ENCODE peak calls at places on chromosomes 2 and 18, in six cellular contexts. Z, I, F, B, H and E are unnamed samples.

GRCh38 chr2:23599691-23600090 is 214.7 kb downstream of the KLHL29 start:
- DNase-seq in Z (no peak), I (no peak), F (no peak), B (no peak), H (no peak), E (no peak)

GRCh38 chr2:202870431-202871160 is 970 bp downstream of the ICA1L start:
- DNase-seq in Z (peak; percentile 92), I (peak; percentile 90), F (peak; percentile 36), B (peak; percentile 70), H (peak; percentile 83), E (peak; percentile 66)

GRCh38 chr2:178044836-178045235 is 27.7 kb downstream of the PDE11A start:
- DNase-seq in Z (no peak), I (no peak), F (no peak), B (no peak), H (no peak), E (no peak)

GRCh38 chr2:223560704-223561435 is 41.3 kb downstream of the SCG2 start:
- DNase-seq in Z (no peak), I (peak; percentile 52), F (peak; percentile 49), B (peak; percentile 70), H (no peak), E (no peak)

GRCh38 chr2:178484245-178485041 is 4.2 kb downstream of the PLEKHA3 start:
- DNase-seq in Z (no peak), I (no peak), F (peak; percentile 30), B (peak; percentile 15), H (no peak), E (no peak)

GRCh38 chr18:13261658-13262357 is 43.2 kb downstream of the LDLRAD4 start:
- DNase-seq in Z (peak; percentile 57), I (no peak), F (no peak), B (no peak), H (no peak), E (no peak)

GRCh38 chr18:50748243-50749229 is 71.3 kb downstream of the MRO start:
- DNase-seq in Z (peak; percentile 73), I (peak; percentile 89), F (no peak), B (no peak), H (peak; percentile 49), E (peak; percentile 29)

GRCh38 chr2:40824269-40824668 is 372.4 kb upstream of the SLC8A1 start:
- DNase-seq in Z (no peak), I (no peak), F (no peak), B (no peak), H (no peak), E (no peak)

GRCh38 chr18:79579807-79580480 is 99.7 kb upstream of the CTDP1 start:
- DNase-seq in Z (peak; percentile 20), I (no peak), F (no peak), B (no peak), H (peak; percentile 33), E (no peak)

GRCh38 chr2:85413592-85414421 is 3.6 kb upstream of the CAPG start:
- DNase-seq in Z (no peak), I (peak; percentile 74), F (peak; percentile 46), B (peak; percentile 63), H (peak; percentile 71), E (no peak)

GRCh38 chr2:67503066-67503795 is 106.1 kb downstream of the ETAA1 start:
- DNase-seq in Z (no peak), I (peak; percentile 27), F (peak; percentile 99), B (peak; percentile 93), H (no peak), E (peak; percentile 74)

GRCh38 chr2:105235388-105236059 is 6.0 kb upstream of the GPR45 start:
- DNase-seq in Z (peak; percentile 82), I (peak; percentile 93), F (peak; percentile 80), B (peak; percentile 86), H (peak; percentile 88), E (peak; percentile 90)

GRCh38 chr2:74694281-74694680 is 40.2 kb downstream of the SEMA4F start:
- DNase-seq in Z (no peak), I (no peak), F (no peak), B (no peak), H (no peak), E (no peak)

GRCh38 chr2:158922610-158923009 is 45.8 kb upstream of the TANC1 start:
- DNase-seq in Z (no peak), I (peak; percentile 50), F (no peak), B (no peak), H (no peak), E (no peak)

GRCh38 chr2:120620025-120620793 is 115.5 kb upstream of the GLI2 start:
- DNase-seq in Z (no peak), I (no peak), F (peak; percentile 57), B (peak; percentile 3), H (no peak), E (peak; percentile 90)

GRCh38 chr18:24315170-24315569 is 82.5 kb downstream of the OSBPL1A start:
- DNase-seq in Z (no peak), I (no peak), F (peak; percentile 83), B (peak; percentile 67), H (no peak), E (no peak)

GRCh38 chr2:235005603-235006259 is 53.9 kb downstream of the SH3BP4 start:
- DNase-seq in Z (peak; percentile 86), I (peak; percentile 95), F (no peak), B (peak; percentile 76), H (peak; percentile 77), E (no peak)

GRCh38 chr18:55856191-55856590 is 268.2 kb upstream of the TCF4 start:
- DNase-seq in Z (peak; percentile 69), I (peak; percentile 98), F (peak; percentile 90), B (peak; percentile 70), H (no peak), E (peak; percentile 93)

GRCh38 chr2:156706576-156706975 is 270.4 kb downstream of the GPD2 start:
- DNase-seq in Z (no peak), I (no peak), F (no peak), B (no peak), H (no peak), E (no peak)

GRCh38 chr2:159265171-159265576 is 21.3 kb downstream of the WDSUB1 start:
- DNase-seq in Z (peak; percentile 50), I (peak; percentile 79), F (peak; percentile 76), B (peak; percentile 57), H (no peak), E (peak; percentile 60)

GRCh38 chr18:42274488-42275137 is 319.6 kb downstream of the PIK3C3 start:
- DNase-seq in Z (peak; percentile 31), I (peak; percentile 70), F (peak; percentile 10), B (peak; percentile 45), H (no peak), E (peak; percentile 12)

GRCh38 chr2:168773719-168774521 is 28.5 kb upstream of the NOSTRIN start:
- DNase-seq in Z (peak; percentile 68), I (peak; percentile 95), F (peak; percentile 67), B (peak; percentile 67), H (peak; percentile 82), E (peak; percentile 15)

GRCh38 chr2:100691846-100692245 is 128.1 kb upstream of the NPAS2 start:
- DNase-seq in Z (no peak), I (no peak), F (no peak), B (no peak), H (peak; percentile 8), E (no peak)

GRCh38 chr2:238873841-238874240 is 26.0 kb downstream of the TWIST2 start:
- DNase-seq in Z (no peak), I (no peak), F (no peak), B (no peak), H (no peak), E (no peak)

GRCh38 chr2:238872026-238872425 is 24.1 kb downstream of the TWIST2 start:
- DNase-seq in Z (no peak), I (no peak), F (no peak), B (no peak), H (no peak), E (no peak)

GRCh38 chr2:238872628-238873400 is 24.9 kb downstream of the TWIST2 start:
- DNase-seq in Z (no peak), I (peak; percentile 47), F (no peak), B (no peak), H (no peak), E (no peak)

GRCh38 chr2:238874330-238875050 is 26.6 kb downstream of the TWIST2 start:
- DNase-seq in Z (no peak), I (no peak), F (no peak), B (no peak), H (no peak), E (peak; percentile 10)

DNA sequence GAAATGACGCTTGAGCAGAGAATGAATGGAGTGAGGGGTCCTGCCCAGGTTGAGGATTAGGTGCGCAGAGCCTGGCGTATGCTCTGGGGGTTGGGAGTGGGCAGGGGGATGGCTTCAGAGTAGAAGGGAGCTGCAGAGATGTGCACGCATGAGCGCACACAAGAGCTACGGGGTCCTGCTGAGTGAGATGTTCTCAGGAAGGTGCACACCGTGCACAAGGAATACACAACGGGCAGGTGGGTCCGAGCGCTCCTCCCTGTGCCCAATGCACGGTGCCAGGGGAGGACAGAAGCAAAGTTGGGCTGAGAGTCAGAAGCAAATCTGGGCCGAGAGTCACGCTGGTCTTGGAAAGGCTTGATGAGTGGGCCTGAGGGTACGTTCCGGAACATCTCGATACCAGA is 25.5 kb downstream of the TWIST2 start:
- DNase-seq in Z (no peak), I (no peak), F (no peak), B (no peak), H (no peak), E (no peak)
- H2AK5ac ChIP-seq in Z (no peak overlapping the region), I (no peak overlapping the region), F (no peak overlapping the region), B (no peak overlapping the region), H (no peak overlapping the region), E (no peak overlapping the region)

GRCh38 chr2:199811360-199811759 is 39.6 kb downstream of the FTCDNL1 start:
- DNase-seq in Z (no peak), I (peak; percentile 10), F (no peak), B (no peak), H (no peak), E (no peak)

GRCh38 chr2:199814084-199814844 is 36.7 kb downstream of the FTCDNL1 start:
- DNase-seq in Z (no peak), I (no peak), F (no peak), B (no peak), H (no peak), E (no peak)

GRCh38 chr2:199807966-199808365 is 43.0 kb downstream of the FTCDNL1 start:
- DNase-seq in Z (no peak), I (peak; percentile 13), F (no peak), B (no peak), H (no peak), E (no peak)

GRCh38 chr2:199814845-199815211 is 36.2 kb downstream of the FTCDNL1 start:
- DNase-seq in Z (no peak), I (no peak), F (peak; percentile 17), B (no peak), H (no peak), E (peak; percentile 16)

GRCh38 chr2:199810422-199811250 is 40.4 kb downstream of the FTCDNL1 start:
- DNase-seq in Z (no peak), I (no peak), F (peak; percentile 36), B (no peak), H (no peak), E (no peak)
- H3K4me2 ChIP-seq in Z (no peak overlapping the region), I (no peak overlapping the region), F (peak overlapping the region; percentile 70), B (no peak overlapping the region), H (no peak overlapping the region), E (no peak overlapping the region)

GRCh38 chr2:28377984-28378678 is 14.5 kb upstream of the FOSL2 start:
- DNase-seq in Z (no peak), I (no peak), F (no peak), B (no peak), H (no peak), E (peak; percentile 23)
- H2AK5ac ChIP-seq in Z (no peak overlapping the region), I (no peak overlapping the region), F (no peak overlapping the region), B (no peak overlapping the region), H (no peak overlapping the region), E (peak overlapping the region; percentile 55)

DNA sequence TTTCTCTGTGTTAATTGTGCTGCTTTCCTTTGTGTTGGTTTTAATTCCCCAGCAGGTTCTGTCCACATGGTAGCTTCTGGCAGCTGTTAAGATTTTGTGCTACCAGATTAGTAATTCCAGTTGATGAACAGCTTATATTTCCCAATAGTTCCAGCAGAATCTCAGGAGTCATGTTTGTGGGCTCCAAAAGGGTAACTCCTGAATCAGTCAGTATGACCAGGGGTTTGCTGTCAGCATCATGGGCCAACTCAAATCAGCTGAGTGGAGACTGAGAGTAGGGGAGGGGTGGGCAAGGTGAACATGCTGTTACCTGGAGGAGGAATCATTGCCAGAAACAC is 120.2 kb upstream of the CXCR4 start:
- DNase-seq in Z (no peak), I (no peak), F (no peak), B (no peak), H (no peak), E (peak; percentile 34)
- H3K4me2 ChIP-seq in Z (no peak overlapping the region), I (no peak overlapping the region), F (no peak overlapping the region), B (no peak overlapping the region), H (no peak overlapping the region), E (no peak overlapping the region)